ENCODE peak calls at places on chromosomes 16 and 17, in seven cellular contexts. A is activated naive CD4-positive, alpha-beta T cell; T is stimulated activated CD8-positive, alpha-beta memory T cell treated with anti-CD3 and anti-CD28 coated beads, Interleukin-15, amount 100 ng/mL, for 48 hours; Y is mesenchymal stem cell; B is fibroblast of the conjunctiva; H is OCI-LY7; X is HFFc6. P is an unnamed sample.

GRCh38 chr17:47009759-47010594 is 30.9 kb upstream of the RPRML start:
- DNase-seq in A (no peak), T (no peak), Y (no peak), B (no peak), H (no peak), X (peak), P (no peak)

GRCh38 chr16:89150090-89150835 is 21.3 kb upstream of the CDH15 start:
- DNase-seq in A (no peak), T (no peak), Y (no peak), B (no peak), H (no peak), X (no peak), P (no peak)

GRCh38 chr16:75012380-75013081 is 13.7 kb downstream of the ZNRF1 start:
- DNase-seq in A (no peak), T (no peak), Y (no peak), B (no peak), H (no peak), X (no peak), P (no peak)

GRCh38 chr16:25690563-25691143 is 1.1 kb upstream of the HS3ST4 start:
- DNase-seq in A (no peak), T (no peak), Y (no peak), B (no peak), H (no peak), X (no peak), P (no peak)

GRCh38 chr17:71530227-71530626 is 590.6 kb upstream of the SOX9 start:
- DNase-seq in A (no peak), T (no peak), Y (no peak), B (no peak), H (no peak), X (no peak), P (peak)

GRCh38 chr17:72192409-72193192 is 71.8 kb downstream of the SOX9 start:
- DNase-seq in A (no peak), T (no peak), Y (peak), B (peak), H (no peak), X (peak), P (peak)

GRCh38 chr17:81004336-81005015 is 12.8 kb downstream of the CHMP6 start:
- DNase-seq in A (no peak), T (no peak), Y (no peak), B (no peak), H (no peak), X (no peak), P (no peak)

GRCh38 chr17:2122641-2123302 is 67.9 kb downstream of the HIC1 start:
- DNase-seq in A (no peak), T (no peak), Y (peak), B (no peak), H (no peak), X (no peak), P (no peak)

GRCh38 chr17:18250259-18250658 is 8.3 kb downstream of the FLII start:
- DNase-seq in A (no peak), T (no peak), Y (no peak), B (no peak), H (no peak), X (no peak), P (no peak)

GRCh38 chr16:3532741-3533140 is 31.9 kb downstream of the CLUAP1 start:
- DNase-seq in A (no peak), T (no peak), Y (no peak), B (no peak), H (no peak), X (no peak), P (no peak)

GRCh38 chr16:4414187-4414909 is 2.0 kb downstream of the CORO7 start:
- DNase-seq in A (peak), T (peak), Y (peak), B (no peak), H (peak), X (no peak), P (no peak)

GRCh38 chr17:27546624-27547300 is 84.2 kb upstream of the LGALS9 start:
- DNase-seq in A (no peak), T (no peak), Y (no peak), B (no peak), H (no peak), X (no peak), P (no peak)

GRCh38 chr17:50219345-50219744 is 17.9 kb upstream of the COL1A1 start:
- DNase-seq in A (no peak), T (no peak), Y (peak), B (no peak), H (no peak), X (peak), P (no peak)

GRCh38 chr16:23114131-23114904 is 34.9 kb downstream of the USP31 start:
- DNase-seq in A (no peak), T (no peak), Y (no peak), B (no peak), H (no peak), X (no peak), P (no peak)

GRCh38 chr17:57337390-57337789 is 81.1 kb downstream of the MSI2 start:
- DNase-seq in A (no peak), T (no peak), Y (no peak), B (no peak), H (no peak), X (no peak), P (no peak)

GRCh38 chr17:550041-550398 is 164.6 kb downstream of the VPS53 start:
- DNase-seq in A (no peak), T (no peak), Y (no peak), B (no peak), H (no peak), X (no peak), P (no peak)